ENCODE peak calls at places on chromosome 14, in seven cellular contexts. One of them, this sample, is unnamed.

GRCh38 chr14:26820578-26820977 is 222.7 kb upstream of the NOVA1 start:
- DNase-seq in foreskin fibroblast: no peak
- DNase-seq in HEK293T: no peak
- DNase-seq in effector memory CD8-positive, alpha-beta T cell: no peak
- DNase-seq in GM04504: no peak
- DNase-seq in skeletal muscle cell: no peak
- DNase-seq in NCI-H2081 treated with DMSO at 0.1 percent for 48 hours: no peak
- DNase-seq in this sample: no peak

GRCh38 chr14:99436247-99437180 is 44.1 kb downstream of the SETD3 start:
- DNase-seq in foreskin fibroblast: no peak
- DNase-seq in HEK293T: no peak
- DNase-seq in effector memory CD8-positive, alpha-beta T cell: no peak
- DNase-seq in GM04504: no peak
- DNase-seq in skeletal muscle cell: no peak
- DNase-seq in NCI-H2081 treated with DMSO at 0.1 percent for 48 hours: no peak
- DNase-seq in this sample: no peak

GRCh38 chr14:104105822-104106470 is 20.4 kb downstream of the ASPG start:
- DNase-seq in foreskin fibroblast: no peak
- DNase-seq in HEK293T: no peak
- DNase-seq in effector memory CD8-positive, alpha-beta T cell: no peak
- DNase-seq in GM04504: no peak
- DNase-seq in skeletal muscle cell: no peak
- DNase-seq in NCI-H2081 treated with DMSO at 0.1 percent for 48 hours: no peak
- DNase-seq in this sample: no peak

GRCh38 chr14:65131176-65131765 is 29.0 kb upstream of the MAX start:
- DNase-seq in foreskin fibroblast: peak
- DNase-seq in HEK293T: no peak
- DNase-seq in effector memory CD8-positive, alpha-beta T cell: no peak
- DNase-seq in GM04504: peak
- DNase-seq in skeletal muscle cell: peak
- DNase-seq in NCI-H2081 treated with DMSO at 0.1 percent for 48 hours: no peak
- DNase-seq in this sample: no peak

GRCh38 chr14:37588956-37589737 is 5.9 kb downstream of the FOXA1 start:
- DNase-seq in foreskin fibroblast: no peak
- DNase-seq in HEK293T: no peak
- DNase-seq in effector memory CD8-positive, alpha-beta T cell: no peak
- DNase-seq in GM04504: no peak
- DNase-seq in skeletal muscle cell: no peak
- DNase-seq in NCI-H2081 treated with DMSO at 0.1 percent for 48 hours: no peak
- DNase-seq in this sample: no peak

GRCh38 chr14:63295991-63296630 is 22.6 kb downstream of the GPHB5 start:
- DNase-seq in foreskin fibroblast: no peak
- DNase-seq in HEK293T: no peak
- DNase-seq in effector memory CD8-positive, alpha-beta T cell: no peak
- DNase-seq in GM04504: no peak
- DNase-seq in skeletal muscle cell: peak
- DNase-seq in NCI-H2081 treated with DMSO at 0.1 percent for 48 hours: no peak
- DNase-seq in this sample: no peak

GRCh38 chr14:89327771-89328212 is 89.2 kb downstream of the FOXN3 start:
- DNase-seq in foreskin fibroblast: peak
- DNase-seq in HEK293T: no peak
- DNase-seq in effector memory CD8-positive, alpha-beta T cell: no peak
- DNase-seq in GM04504: no peak
- DNase-seq in skeletal muscle cell: no peak
- DNase-seq in NCI-H2081 treated with DMSO at 0.1 percent for 48 hours: no peak
- DNase-seq in this sample: no peak

GRCh38 chr14:105312973-105313372 is 1.6 kb upstream of the PACS2 start:
- DNase-seq in foreskin fibroblast: no peak
- DNase-seq in HEK293T: no peak
- DNase-seq in effector memory CD8-positive, alpha-beta T cell: no peak
- DNase-seq in GM04504: no peak
- DNase-seq in skeletal muscle cell: no peak
- DNase-seq in NCI-H2081 treated with DMSO at 0.1 percent for 48 hours: no peak
- DNase-seq in this sample: no peak

GRCh38 chr14:75452324-75452723 is 24.5 kb downstream of the JDP2 start:
- DNase-seq in foreskin fibroblast: peak
- DNase-seq in HEK293T: no peak
- DNase-seq in effector memory CD8-positive, alpha-beta T cell: no peak
- DNase-seq in GM04504: no peak
- DNase-seq in skeletal muscle cell: no peak
- DNase-seq in NCI-H2081 treated with DMSO at 0.1 percent for 48 hours: no peak
- DNase-seq in this sample: no peak

GRCh38 chr14:103103461-103104388 is 9.2 kb downstream of the EXOC3L4 start:
- DNase-seq in foreskin fibroblast: no peak
- DNase-seq in HEK293T: no peak
- DNase-seq in effector memory CD8-positive, alpha-beta T cell: no peak
- DNase-seq in GM04504: no peak
- DNase-seq in skeletal muscle cell: no peak
- DNase-seq in NCI-H2081 treated with DMSO at 0.1 percent for 48 hours: no peak
- DNase-seq in this sample: no peak

GRCh38 chr14:99571303-99571986 is 32.6 kb downstream of the CCDC85C start:
- DNase-seq in foreskin fibroblast: no peak
- DNase-seq in HEK293T: no peak
- DNase-seq in effector memory CD8-positive, alpha-beta T cell: no peak
- DNase-seq in GM04504: no peak
- DNase-seq in skeletal muscle cell: no peak
- DNase-seq in NCI-H2081 treated with DMSO at 0.1 percent for 48 hours: peak
- DNase-seq in this sample: no peak

GRCh38 chr14:45610303-45610702 is 357.3 kb upstream of the MIS18BP1 start:
- DNase-seq in foreskin fibroblast: no peak
- DNase-seq in HEK293T: no peak
- DNase-seq in effector memory CD8-positive, alpha-beta T cell: no peak
- DNase-seq in GM04504: no peak
- DNase-seq in skeletal muscle cell: no peak
- DNase-seq in NCI-H2081 treated with DMSO at 0.1 percent for 48 hours: no peak
- DNase-seq in this sample: no peak

GRCh38 chr14:93764211-93764659 is 24.1 kb downstream of the PRIMA1 start:
- DNase-seq in foreskin fibroblast: peak
- DNase-seq in HEK293T: no peak
- DNase-seq in effector memory CD8-positive, alpha-beta T cell: no peak
- DNase-seq in GM04504: no peak
- DNase-seq in skeletal muscle cell: no peak
- DNase-seq in NCI-H2081 treated with DMSO at 0.1 percent for 48 hours: no peak
- DNase-seq in this sample: no peak

GRCh38 chr14:37508500-37508899 is 86.5 kb downstream of the FOXA1 start:
- DNase-seq in foreskin fibroblast: no peak
- DNase-seq in HEK293T: no peak
- DNase-seq in effector memory CD8-positive, alpha-beta T cell: no peak
- DNase-seq in GM04504: no peak
- DNase-seq in skeletal muscle cell: no peak
- DNase-seq in NCI-H2081 treated with DMSO at 0.1 percent for 48 hours: no peak
- DNase-seq in this sample: no peak

GRCh38 chr14:105881021-105881930 is 354.9 kb downstream of the TMEM121 start:
- DNase-seq in foreskin fibroblast: no peak
- DNase-seq in HEK293T: no peak
- DNase-seq in effector memory CD8-positive, alpha-beta T cell: no peak
- DNase-seq in GM04504: no peak
- DNase-seq in skeletal muscle cell: no peak
- DNase-seq in NCI-H2081 treated with DMSO at 0.1 percent for 48 hours: no peak
- DNase-seq in this sample: no peak

GRCh38 chr14:68444449-68445168 is 348.3 kb downstream of the ZFP36L1 start:
- DNase-seq in foreskin fibroblast: peak
- DNase-seq in HEK293T: no peak
- DNase-seq in effector memory CD8-positive, alpha-beta T cell: no peak
- DNase-seq in GM04504: no peak
- DNase-seq in skeletal muscle cell: peak
- DNase-seq in NCI-H2081 treated with DMSO at 0.1 percent for 48 hours: no peak
- DNase-seq in this sample: no peak

GRCh38 chr14:105346200-105346533 is 31.6 kb downstream of the PACS2 start:
- DNase-seq in foreskin fibroblast: no peak
- DNase-seq in HEK293T: no peak
- DNase-seq in effector memory CD8-positive, alpha-beta T cell: no peak
- DNase-seq in GM04504: no peak
- DNase-seq in skeletal muscle cell: no peak
- DNase-seq in NCI-H2081 treated with DMSO at 0.1 percent for 48 hours: no peak
- DNase-seq in this sample: no peak

GRCh38 chr14:54718046-54718445 is 151.1 kb downstream of the SAMD4A start:
- DNase-seq in foreskin fibroblast: no peak
- DNase-seq in HEK293T: no peak
- DNase-seq in effector memory CD8-positive, alpha-beta T cell: no peak
- DNase-seq in GM04504: no peak
- DNase-seq in skeletal muscle cell: no peak
- DNase-seq in NCI-H2081 treated with DMSO at 0.1 percent for 48 hours: no peak
- DNase-seq in this sample: no peak

GRCh38 chr14:71668186-71668912 is 263.9 kb upstream of the RGS6 start:
- DNase-seq in foreskin fibroblast: no peak
- DNase-seq in HEK293T: no peak
- DNase-seq in effector memory CD8-positive, alpha-beta T cell: no peak
- DNase-seq in GM04504: no peak
- DNase-seq in skeletal muscle cell: no peak
- DNase-seq in NCI-H2081 treated with DMSO at 0.1 percent for 48 hours: no peak
- DNase-seq in this sample: no peak

GRCh38 chr14:105711841-105712460 is 185.6 kb downstream of the TMEM121 start:
- DNase-seq in foreskin fibroblast: no peak
- DNase-seq in HEK293T: no peak
- DNase-seq in effector memory CD8-positive, alpha-beta T cell: no peak
- DNase-seq in GM04504: no peak
- DNase-seq in skeletal muscle cell: no peak
- DNase-seq in NCI-H2081 treated with DMSO at 0.1 percent for 48 hours: no peak
- DNase-seq in this sample: no peak

GRCh38 chr14:72781476-72782181 is 112.3 kb downstream of the DPF3 start:
- DNase-seq in foreskin fibroblast: peak
- DNase-seq in HEK293T: no peak
- DNase-seq in effector memory CD8-positive, alpha-beta T cell: no peak
- DNase-seq in GM04504: peak
- DNase-seq in skeletal muscle cell: peak
- DNase-seq in NCI-H2081 treated with DMSO at 0.1 percent for 48 hours: no peak
- DNase-seq in this sample: no peak

GRCh38 chr14:58428011-58428807 is 690 bp downstream of the KIAA0586 start:
- DNase-seq in foreskin fibroblast: peak
- DNase-seq in HEK293T: peak
- DNase-seq in effector memory CD8-positive, alpha-beta T cell: no peak
- DNase-seq in GM04504: no peak
- DNase-seq in skeletal muscle cell: peak
- DNase-seq in NCI-H2081 treated with DMSO at 0.1 percent for 48 hours: no peak
- DNase-seq in this sample: no peak

GRCh38 chr14:68569970-68570409 is 222.9 kb downstream of the ZFP36L1 start:
- DNase-seq in foreskin fibroblast: no peak
- DNase-seq in HEK293T: no peak
- DNase-seq in effector memory CD8-positive, alpha-beta T cell: no peak
- DNase-seq in GM04504: no peak
- DNase-seq in skeletal muscle cell: no peak
- DNase-seq in NCI-H2081 treated with DMSO at 0.1 percent for 48 hours: no peak
- DNase-seq in this sample: no peak

GRCh38 chr14:57008534-57008933 is 198.3 kb upstream of the OTX2 start:
- DNase-seq in foreskin fibroblast: no peak
- DNase-seq in HEK293T: peak
- DNase-seq in effector memory CD8-positive, alpha-beta T cell: no peak
- DNase-seq in GM04504: no peak
- DNase-seq in skeletal muscle cell: no peak
- DNase-seq in NCI-H2081 treated with DMSO at 0.1 percent for 48 hours: no peak
- DNase-seq in this sample: no peak

GRCh38 chr14:90760591-90761316 is 55.5 kb downstream of the TTC7B start:
- DNase-seq in foreskin fibroblast: peak
- DNase-seq in HEK293T: peak
- DNase-seq in effector memory CD8-positive, alpha-beta T cell: no peak
- DNase-seq in GM04504: no peak
- DNase-seq in skeletal muscle cell: no peak
- DNase-seq in NCI-H2081 treated with DMSO at 0.1 percent for 48 hours: peak
- DNase-seq in this sample: no peak

GRCh38 chr14:65210827-65211192 is 108.5 kb upstream of the MAX start:
- DNase-seq in foreskin fibroblast: no peak
- DNase-seq in HEK293T: no peak
- DNase-seq in effector memory CD8-positive, alpha-beta T cell: no peak
- DNase-seq in GM04504: no peak
- DNase-seq in skeletal muscle cell: no peak
- DNase-seq in NCI-H2081 treated with DMSO at 0.1 percent for 48 hours: no peak
- DNase-seq in this sample: no peak

GRCh38 chr14:38502241-38502640 is 246.3 kb upstream of the CLEC14A start:
- DNase-seq in foreskin fibroblast: no peak
- DNase-seq in HEK293T: no peak
- DNase-seq in effector memory CD8-positive, alpha-beta T cell: no peak
- DNase-seq in GM04504: no peak
- DNase-seq in skeletal muscle cell: no peak
- DNase-seq in NCI-H2081 treated with DMSO at 0.1 percent for 48 hours: no peak
- DNase-seq in this sample: no peak

GRCh38 chr14:101200650-101201516 is 297.4 kb upstream of the RTL1 start:
- DNase-seq in foreskin fibroblast: no peak
- DNase-seq in HEK293T: no peak
- DNase-seq in effector memory CD8-positive, alpha-beta T cell: no peak
- DNase-seq in GM04504: no peak
- DNase-seq in skeletal muscle cell: no peak
- DNase-seq in NCI-H2081 treated with DMSO at 0.1 percent for 48 hours: no peak
- DNase-seq in this sample: no peak

GRCh38 chr14:68789798-68790655 is 2.8 kb downstream of the ZFP36L1 start:
- DNase-seq in foreskin fibroblast: no peak
- DNase-seq in HEK293T: no peak
- DNase-seq in effector memory CD8-positive, alpha-beta T cell: no peak
- DNase-seq in GM04504: no peak
- DNase-seq in skeletal muscle cell: no peak
- DNase-seq in NCI-H2081 treated with DMSO at 0.1 percent for 48 hours: no peak
- DNase-seq in this sample: no peak